ENCODE peak calls at places on chromosome 7, in four cellular contexts. M is ovary, U is colonic mucosa, L is mesendoderm. T is an unnamed sample.

GRCh38 chr7:71633571-71634008 is 501.6 kb downstream of the GALNT17 start:
- DNase-seq in M (no peak), L (peak), U (no peak), T (peak)

GRCh38 chr7:92645531-92646061 is 55.4 kb upstream of the FAM133B start:
- DNase-seq in U (peak), M (no peak), L (no peak), T (no peak)

GRCh38 chr7:2720024-2720423 is 32.0 kb downstream of the AMZ1 start:
- DNase-seq in L (no peak), M (no peak), U (no peak), T (no peak)

GRCh38 chr7:30504347-30505173 is at the start of gene GGCT:
- DNase-seq in U (peak), M (peak), L (peak), T (peak)

GRCh38 chr7:43626695-43627094 is 43.8 kb downstream of the STK17A start:
- DNase-seq in M (no peak), U (no peak), L (no peak), T (no peak)

GRCh38 chr7:128939075-128939860 is 1.5 kb downstream of the IRF5 start:
- DNase-seq in M (no peak), U (no peak), L (no peak), T (no peak)

GRCh38 chr7:151796091-151796870 is 80.6 kb downstream of the PRKAG2 start:
- DNase-seq in U (peak), L (no peak), M (no peak), T (no peak)

GRCh38 chr7:140247564-140247963 is 70.8 kb upstream of the KDM7A start:
- DNase-seq in M (no peak), U (no peak), L (no peak), T (no peak)

GRCh38 chr7:94422136-94422535 is 27.4 kb downstream of the COL1A2 start:
- DNase-seq in M (no peak), U (no peak), L (no peak), T (no peak)

GRCh38 chr7:2606539-2606936 is 25.2 kb upstream of the TTYH3 start:
- DNase-seq in M (no peak), U (no peak), L (no peak), T (no peak)

GRCh38 chr7:25215694-25216335 is 12.5 kb downstream of the NPVF start:
- DNase-seq in M (no peak), L (peak), U (no peak), T (no peak)

GRCh38 chr7:19117870-19118608 is 603 bp upstream of the TWIST1 start:
- DNase-seq in U (no peak), L (peak), M (no peak), T (no peak)

GRCh38 chr7:102834999-102835398 is 77.8 kb upstream of the LRRC17 start:
- DNase-seq in U (no peak), L (no peak), M (no peak), T (peak)

GRCh38 chr7:14446829-14447228 is 455.7 kb downstream of the DGKB start:
- DNase-seq in L (no peak), U (no peak), M (no peak), T (no peak)

GRCh38 chr7:69186974-69187373 is 411.3 kb upstream of the AUTS2 start:
- DNase-seq in U (no peak), L (no peak), M (no peak), T (no peak)

GRCh38 chr7:39240864-39241263 is 263.2 kb downstream of the POU6F2 start:
- DNase-seq in U (no peak), M (no peak), L (peak), T (no peak)

GRCh38 chr7:155725073-155725346 is 80.5 kb downstream of the RBM33 start:
- DNase-seq in L (no peak), M (no peak), U (no peak), T (no peak)

GRCh38 chr7:28572321-28573058 is 160.2 kb downstream of the CREB5 start:
- DNase-seq in L (no peak), M (no peak), U (peak), T (no peak)

GRCh38 chr7:112484671-112485097 is 3.9 kb downstream of the LSMEM1 start:
- DNase-seq in U (no peak), L (peak), M (no peak), T (peak)

GRCh38 chr7:131800008-131800407 is 243.6 kb upstream of the PODXL start:
- DNase-seq in L (peak), M (no peak), U (no peak), T (no peak)

GRCh38 chr7:102260856-102261255 is 25.8 kb upstream of the SH2B2 start:
- DNase-seq in M (peak), L (peak), U (no peak), T (peak)

GRCh38 chr7:50342616-50343114 is 38.1 kb downstream of the IKZF1 start:
- DNase-seq in L (peak), U (no peak), M (no peak), T (no peak)

DNA sequence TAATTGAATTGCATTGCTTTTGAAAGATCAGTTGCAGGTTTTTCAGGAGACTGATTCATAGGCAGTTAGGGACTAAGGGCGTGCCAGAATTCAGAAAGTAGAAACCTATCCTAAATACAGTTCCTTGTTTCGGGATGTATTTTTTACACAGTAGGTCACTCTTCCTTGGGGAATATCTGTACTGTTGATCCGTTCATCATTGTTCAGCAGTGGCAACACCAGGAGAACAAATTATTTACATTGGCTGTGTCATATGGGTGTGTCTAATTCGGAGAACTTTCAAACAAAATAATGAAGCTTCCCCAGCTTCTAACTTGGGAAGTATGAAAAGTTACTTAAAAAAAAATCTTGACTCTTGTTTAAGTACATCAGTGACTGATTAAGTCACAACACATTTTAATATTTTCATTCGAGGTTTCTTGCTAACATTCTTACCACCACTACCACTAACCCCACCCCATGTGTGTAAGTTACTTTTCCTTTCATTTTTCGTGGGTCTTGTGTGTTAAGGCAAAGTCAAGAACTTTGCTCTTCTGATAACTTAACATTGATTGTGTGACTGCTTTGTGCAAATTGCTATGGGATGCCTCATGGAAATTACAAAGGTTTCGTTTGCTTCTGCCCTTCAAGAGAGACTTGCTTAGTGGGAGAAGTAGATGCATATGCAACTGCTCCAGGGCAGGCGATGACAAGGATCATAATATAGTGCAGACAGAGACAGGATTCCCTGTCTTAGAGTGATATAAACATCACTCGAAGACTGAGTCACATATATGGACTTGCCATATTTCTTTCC is 43.8 kb upstream of the RPA3 start:
- DNase-seq in M (no peak), U (no peak), L (no peak), T (no peak)
- H3K4me3 ChIP-seq in M (peak), U (peak), L (no peak), T (peak)

GRCh38 chr7:157623556-157623955 is 286.8 kb downstream of the DNAJB6 start:
- DNase-seq in L (no peak), M (no peak), U (no peak), T (no peak)

GRCh38 chr7:157621131-157621681 is 284.4 kb downstream of the DNAJB6 start:
- DNase-seq in L (no peak), M (no peak), U (no peak), T (no peak)

GRCh38 chr7:157622408-157623221 is 285.8 kb downstream of the DNAJB6 start:
- DNase-seq in M (no peak), L (no peak), U (no peak), T (no peak)

GRCh38 chr7:157620616-157621015 is 283.8 kb downstream of the DNAJB6 start:
- DNase-seq in U (no peak), M (no peak), L (no peak), T (no peak)

GRCh38 chr7:157622000-157622399 is 285.2 kb downstream of the DNAJB6 start:
- DNase-seq in U (no peak), M (no peak), L (no peak), T (no peak)
- H3K27ac ChIP-seq in U (no peak), M (no peak), L (no peak), T (no peak)

DNA sequence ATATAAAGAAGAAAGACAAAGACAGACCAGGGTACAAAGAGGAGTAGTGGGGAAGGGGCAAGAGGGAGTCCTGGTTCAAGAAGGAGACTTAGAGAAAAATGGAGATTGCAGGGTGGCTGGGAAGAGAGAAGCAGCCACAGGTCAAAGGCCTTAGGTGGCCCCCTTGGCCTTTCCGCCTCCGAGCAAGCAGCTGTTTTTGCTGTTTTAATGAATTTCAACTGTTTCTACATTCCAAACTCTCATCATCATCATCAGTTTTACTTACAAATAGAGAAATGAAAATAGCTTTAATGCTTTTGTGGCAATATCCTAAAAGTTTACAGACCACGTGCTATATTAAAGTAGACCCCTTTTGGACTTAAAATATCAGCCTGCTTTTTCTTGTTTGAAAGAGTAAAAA is 399.7 kb downstream of the EXOC4 start:
- DNase-seq in U (no peak), L (no peak), M (no peak), T (no peak)
- H3K4me3 ChIP-seq in U (no peak), L (no peak), M (no peak), T (no peak)

DNA sequence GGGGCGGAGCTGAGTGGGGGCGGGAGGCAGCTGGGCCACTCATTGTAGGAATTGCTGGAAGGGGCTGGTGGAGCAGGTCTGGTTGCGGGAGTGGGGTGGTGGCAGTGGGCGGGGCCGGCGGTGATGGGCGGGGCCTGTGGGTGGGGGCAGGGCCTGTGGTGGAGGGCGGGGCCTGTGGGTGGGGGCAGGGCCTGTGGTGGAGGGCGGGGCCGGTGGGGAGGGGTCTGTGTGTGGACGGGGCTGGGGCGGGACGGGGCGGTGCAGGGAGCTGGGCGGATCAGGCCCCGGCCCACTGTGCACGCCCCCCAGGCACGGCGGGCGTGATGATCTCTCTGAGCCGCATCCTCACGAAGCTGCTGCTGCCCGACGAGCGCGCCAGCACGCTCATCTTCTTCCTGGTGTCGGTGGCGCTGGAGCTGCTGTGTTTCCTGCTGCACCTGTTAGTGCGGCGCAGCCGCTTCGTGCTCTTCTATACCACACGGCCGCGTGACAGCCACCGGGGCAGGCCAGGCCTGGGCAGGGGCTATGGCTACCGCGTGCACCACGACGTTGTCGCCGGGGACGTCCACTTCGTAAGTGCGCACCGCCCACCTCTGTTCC is 14.0 kb downstream of the SLC29A4 start:
- DNase-seq in U (no peak), M (no peak), L (peak), T (no peak)
- H3K27ac ChIP-seq in U (no peak), M (no peak), L (no peak), T (no peak)